ENCODE peak calls at places on chromosomes 11 and 22, in four cellular contexts. V is H1, F is K562, N is HepG2. A is an unnamed sample.

GRCh38 chr11:105274631-105275030 is 135.1 kb upstream of the CARD18 start:
- DNase-seq in F (no peak), N (no peak), V (no peak), A (no peak)

GRCh38 chr11:87819141-87819540 is 356.1 kb downstream of the RAB38 start:
- DNase-seq in N (no peak), F (no peak), V (no peak), A (no peak)

GRCh38 chr11:128026596-128026995 is 560.8 kb downstream of the ETS1 start:
- DNase-seq in F (no peak), N (no peak), V (no peak), A (no peak)

GRCh38 chr11:119371067-119371601 is 10.4 kb downstream of the USP2 start:
- DNase-seq in V (no peak), F (no peak), N (no peak), A (no peak)

GRCh38 chr11:65488273-65489058 is 10.4 kb upstream of the MALAT1 start:
- DNase-seq in V (no peak), F (no peak), N (no peak), A (no peak)

GRCh38 chr11:64650923-64651523 is 60.0 kb downstream of the SLC22A12 start:
- DNase-seq in N (no peak), F (peak; percentile 63), V (peak; percentile 61), A (peak; percentile 59)

GRCh38 chr11:33258631-33259184 is 1.5 kb downstream of the HIPK3 start:
- DNase-seq in F (no peak), V (no peak), N (peak; percentile 53), A (no peak)

GRCh38 chr22:30310881-30311771 is 15.6 kb downstream of the TBC1D10A start:
- DNase-seq in N (no peak), F (no peak), V (no peak), A (no peak)

GRCh38 chr11:27395556-27396258 is 32.7 kb upstream of the CCDC34 start:
- DNase-seq in V (no peak), N (peak; percentile 95), F (no peak), A (no peak)

GRCh38 chr22:38788417-38788816 is 5.5 kb downstream of the DNAL4 start:
- DNase-seq in V (no peak), F (no peak), N (no peak), A (no peak)

GRCh38 chr11:44817207-44817944 is 90.6 kb downstream of the TSPAN18 start:
- DNase-seq in F (no peak), N (no peak), V (no peak), A (no peak)

GRCh38 chr11:48013269-48013901 is 33.0 kb downstream of the PTPRJ start:
- DNase-seq in N (peak; percentile 71), F (no peak), V (no peak), A (no peak)

GRCh38 chr11:65822760-65823528 is 10.8 kb upstream of the SNX32 start:
- DNase-seq in V (no peak), F (no peak), N (no peak), A (no peak)

GRCh38 chr22:23012081-23012622 is 58.2 kb upstream of the GNAZ start:
- DNase-seq in N (no peak), F (peak; percentile 40), V (no peak), A (no peak)

GRCh38 chr11:65311197-65311631 is 3.5 kb upstream of the CDC42EP2 start:
- DNase-seq in F (no peak), V (no peak), N (no peak), A (no peak)

GRCh38 chr11:120180571-120181445 is 30.0 kb upstream of the OAF start:
- DNase-seq in V (no peak), F (no peak), N (peak; percentile 20), A (no peak)

GRCh38 chr22:38657248-38657909 is 941 bp downstream of the CBY1 start:
- DNase-seq in F (no peak), V (peak; percentile 49), N (peak; percentile 13), A (peak; percentile 32)

GRCh38 chr11:72012897-72013721 is 14.4 kb downstream of the IL18BP start:
- DNase-seq in N (no peak), F (no peak), V (no peak), A (no peak)

GRCh38 chr11:20156280-20156875 is 3.9 kb downstream of the DBX1 start:
- DNase-seq in V (peak; percentile 87), N (no peak), F (peak; percentile 33), A (peak; percentile 81)

GRCh38 chr11:95067828-95068244 is 1.1 kb downstream of the SRSF8 start:
- DNase-seq in F (no peak), N (no peak), V (no peak), A (no peak)

GRCh38 chr22:32444068-32444467 is 20.2 kb downstream of the BPIFC start:
- DNase-seq in N (peak; percentile 37), F (peak; percentile 16), V (no peak), A (peak; percentile 34)

GRCh38 chr22:37659066-37659896 is 758 bp downstream of the PDXP start:
- DNase-seq in N (peak; percentile 73), V (no peak), F (peak; percentile 50), A (no peak)

GRCh38 chr11:71383461-71383860 is 64.7 kb downstream of the DHCR7 start:
- DNase-seq in V (no peak), N (no peak), F (no peak), A (no peak)

GRCh38 chr11:92504534-92504933 is 279.9 kb downstream of the FAT3 start:
- DNase-seq in N (no peak), V (no peak), F (no peak), A (no peak)

GRCh38 chr22:36914383-36914752 is 940 bp downstream of the CSF2RB start:
- DNase-seq in V (no peak), F (no peak), N (no peak), A (no peak)

GRCh38 chr22:28183078-28183870 is 264.2 kb upstream of the PITPNB start:
- DNase-seq in F (no peak), N (no peak), V (no peak), A (no peak)

DNA sequence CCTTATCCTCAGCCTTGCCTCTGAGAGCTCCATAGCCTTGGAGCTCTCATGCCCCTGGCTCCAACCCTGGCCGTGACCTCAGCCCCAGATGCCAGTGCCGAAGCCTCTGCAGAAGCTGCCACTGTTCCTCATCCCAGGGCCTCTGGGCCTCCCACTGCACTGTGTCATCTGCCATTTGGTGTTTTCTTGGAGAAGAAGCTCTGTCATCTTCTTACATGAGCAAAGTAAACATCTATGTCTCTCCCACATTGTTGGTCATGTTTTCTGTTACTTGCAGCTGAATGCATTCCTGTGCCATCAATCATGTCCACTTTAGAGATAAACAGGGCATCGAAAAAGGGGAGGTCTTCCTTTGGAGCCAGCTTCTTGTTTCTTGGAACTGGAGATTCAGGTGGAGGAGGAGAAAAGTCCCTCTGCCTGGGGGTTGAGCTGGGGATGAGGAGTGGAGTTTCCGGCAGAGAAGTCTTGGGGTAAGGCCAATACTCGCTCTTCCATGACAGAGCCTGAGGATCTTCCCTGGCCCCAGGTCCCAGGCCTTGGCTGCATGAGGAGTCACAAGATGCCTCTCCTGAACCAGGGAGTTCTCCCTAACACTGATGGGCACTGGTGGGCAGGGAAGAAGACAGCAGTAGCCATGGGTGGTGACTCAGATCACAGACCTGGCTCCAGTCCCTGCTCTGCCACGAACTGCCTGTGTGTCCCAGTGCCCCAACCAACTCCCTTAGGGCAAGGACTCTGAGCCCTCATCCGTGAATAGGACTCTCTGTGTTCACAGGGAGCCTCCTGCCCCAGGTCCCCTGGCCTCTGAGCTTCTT is 45.2 kb upstream of the FTH1 start:
- DNase-seq in F (no peak), N (peak; percentile 67), V (no peak), A (no peak)
- TF ChIP-seq JUN in F (no peak), N (no peak), V (no peak), A (no peak)

GRCh38 chr11:111982019-111982464 is 43.2 kb upstream of the DLAT start:
- DNase-seq in V (peak; percentile 81), N (peak; percentile 70), F (peak; percentile 57), A (peak; percentile 83)
- TF ChIP-seq ATF3 in V (no peak), N (no peak), F (no peak), A (no peak)

DNA sequence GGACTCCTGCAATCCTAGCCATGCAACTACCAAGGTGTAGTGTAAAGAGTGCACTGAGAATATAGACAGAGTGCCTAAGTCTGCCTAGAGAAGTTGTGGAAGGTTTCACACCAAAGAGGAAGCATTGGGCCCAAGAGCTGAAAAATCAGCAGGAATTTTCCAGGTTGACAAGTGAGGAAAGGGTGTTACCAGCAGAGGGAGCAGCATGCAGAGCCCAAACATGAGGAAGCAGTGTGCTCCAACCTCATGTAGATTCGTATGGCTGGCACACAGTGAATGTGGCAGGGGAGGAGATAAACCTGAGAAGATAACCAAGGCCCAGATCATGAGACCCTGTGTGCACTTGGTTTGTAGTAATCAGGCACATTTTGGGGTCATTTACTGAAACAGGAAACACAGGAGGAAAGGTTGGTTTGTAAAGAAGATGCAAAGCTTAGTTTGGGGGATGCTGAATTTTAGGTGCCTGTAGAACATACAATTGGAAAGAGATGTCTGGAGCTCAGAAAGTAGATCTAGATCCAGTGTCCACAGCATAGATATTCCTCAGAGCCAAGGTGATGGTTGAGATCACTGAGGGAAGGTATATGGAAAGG is 1.7 kb downstream of the HPX start:
- DNase-seq in F (peak; percentile 33), V (peak; percentile 54), N (peak; percentile 67), A (peak; percentile 58)
- TF ChIP-seq MAX in F (no peak), V (peak; percentile 80), N (peak; percentile 53), A (no peak)

DNA sequence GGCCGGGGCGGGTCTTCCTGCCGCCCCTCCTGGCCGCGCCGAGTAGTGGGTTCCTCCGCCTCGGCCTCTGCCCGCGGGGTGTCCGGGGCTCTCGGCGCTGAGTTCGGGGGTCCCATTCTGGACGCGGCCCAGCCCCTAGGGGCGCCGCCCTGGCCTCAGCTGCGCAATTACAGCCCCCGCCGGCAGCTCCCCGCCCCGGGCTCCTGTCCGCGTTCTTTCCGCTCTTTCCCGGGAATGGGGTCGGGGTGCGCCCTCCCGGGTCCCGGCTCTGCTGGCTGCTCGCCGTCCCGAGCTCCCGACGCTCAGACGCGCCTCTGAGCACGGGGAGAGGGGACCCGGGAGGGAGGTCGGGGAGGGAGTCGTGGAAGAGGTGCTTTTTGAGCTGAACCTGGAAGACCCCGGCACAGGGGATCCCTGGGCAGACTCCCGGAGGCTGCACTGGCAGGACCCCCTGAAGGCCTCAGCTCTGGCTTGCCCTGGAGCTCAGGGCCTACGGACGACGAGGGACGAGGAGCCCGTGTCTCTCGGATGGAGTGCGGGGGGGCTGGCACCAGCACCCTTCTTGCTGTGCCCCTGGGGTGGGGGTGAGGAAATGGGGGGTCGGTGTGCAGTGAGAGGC is 543 bp downstream of the TSPAN4 start:
- DNase-seq in V (no peak), F (peak; percentile 57), N (no peak), A (no peak)
- TF ChIP-seq JUN in V (no peak), F (no peak), N (no peak), A (no peak)

GRCh38 chr11:35981581-35981980 is 37.7 kb downstream of the LDLRAD3 start:
- DNase-seq in F (no peak), N (no peak), V (no peak), A (no peak)
- TF ChIP-seq ATF3 in F (no peak), N (no peak), V (no peak), A (no peak)